ENCODE peak calls at places on chromosomes 13 and 19, in six cellular contexts. T is H54; R is COR-L47; S is stimulated activated CD4-positive, alpha-beta T cell treated with anti-CD3 and anti-CD28 coated beads, TNF-alpha, amount 100 ng/mL, for 48 hours; K is AG08395; Y is posterior cingulate gyrus. C is an unnamed sample.

GRCh38 chr19:55809381-55810058 is 22.3 kb downstream of the NLRP11 start:
- DNase-seq in T (peak; percentile 91), Y (no peak), K (no peak), R (peak; percentile 87), S (peak; percentile 3), C (peak; percentile 3)

GRCh38 chr19:45231891-45232290 is 13.3 kb downstream of the EXOC3L2 start:
- DNase-seq in S (no peak), R (no peak), T (no peak), Y (no peak), K (peak; percentile 39), C (no peak)

GRCh38 chr19:19371056-19371455 is 34.4 kb upstream of the GATAD2A start:
- DNase-seq in Y (no peak), T (no peak), R (no peak), K (no peak), S (no peak), C (no peak)

GRCh38 chr19:4060621-4061177 is 6.0 kb downstream of the ZBTB7A start:
- DNase-seq in R (no peak), Y (peak; percentile 54), T (no peak), K (no peak), S (no peak), C (no peak)

GRCh38 chr13:30020726-30021312 is 170.4 kb upstream of the UBL3 start:
- DNase-seq in R (no peak), S (no peak), Y (no peak), T (peak; percentile 16), K (peak; percentile 30), C (no peak)

GRCh38 chr13:25922373-25922772 is 129.4 kb downstream of the SHISA2 start:
- DNase-seq in S (no peak), R (no peak), T (no peak), Y (no peak), K (no peak), C (no peak)

GRCh38 chr19:52170304-52170703 is 1.1 kb downstream of the ZNF836 start:
- DNase-seq in R (no peak), Y (no peak), T (no peak), S (no peak), K (no peak), C (no peak)

GRCh38 chr19:1170938-1171754 is 2.9 kb downstream of the SBNO2 start:
- DNase-seq in Y (no peak), K (no peak), R (peak; percentile 56), S (no peak), T (no peak), C (no peak)

GRCh38 chr19:4697304-4697703 is 26.3 kb downstream of the DPP9 start:
- DNase-seq in K (no peak), T (no peak), R (no peak), S (no peak), Y (no peak), C (no peak)

GRCh38 chr19:21693399-21693798 is 74.0 kb downstream of the ZNF100 start:
- DNase-seq in R (no peak), T (no peak), K (no peak), Y (no peak), S (no peak), C (no peak)

GRCh38 chr13:45206340-45206739 is 5.5 kb upstream of the KCTD4 start:
- DNase-seq in K (peak; percentile 77), S (no peak), R (no peak), Y (no peak), T (no peak), C (peak; percentile 82)

GRCh38 chr19:8391274-8392016 is 1.3 kb downstream of the RAB11B start:
- DNase-seq in R (no peak), K (no peak), S (no peak), Y (peak; percentile 74), T (no peak), C (no peak)

GRCh38 chr19:23520441-23520840 is 125.2 kb upstream of the ZNF91 start:
- DNase-seq in K (no peak), R (no peak), Y (no peak), S (no peak), T (no peak), C (no peak)

GRCh38 chr19:54207908-54208783 is 7.5 kb downstream of the RPS9 start:
- DNase-seq in Y (peak; percentile 76), T (no peak), K (no peak), R (no peak), S (no peak), C (no peak)

GRCh38 chr19:35899547-35900214 is 659 bp downstream of the NFKBID start:
- DNase-seq in S (peak; percentile 82), Y (peak; percentile 95), R (peak; percentile 80), T (peak; percentile 94), K (peak; percentile 88), C (no peak)

GRCh38 chr19:10408511-10409291 is 5.4 kb upstream of the CDC37 start:
- DNase-seq in Y (peak; percentile 83), K (no peak), R (no peak), T (no peak), S (peak; percentile 64), C (no peak)

GRCh38 chr13:46715363-46715762 is 81.6 kb downstream of the ESD start:
- DNase-seq in S (no peak), K (no peak), R (no peak), Y (no peak), T (no peak), C (no peak)

GRCh38 chr13:113854238-113855011 is 9.5 kb downstream of the GAS6 start:
- DNase-seq in R (no peak), T (no peak), K (peak; percentile 75), S (no peak), Y (no peak), C (peak; percentile 44)

GRCh38 chr19:17078920-17079709 is 3.5 kb downstream of the MYO9B start:
- DNase-seq in Y (no peak), S (no peak), T (no peak), K (no peak), R (no peak), C (no peak)

GRCh38 chr13:25848822-25849740 is 202.7 kb downstream of the SHISA2 start:
- DNase-seq in Y (no peak), T (no peak), S (no peak), R (no peak), K (no peak), C (no peak)

GRCh38 chr13:80082396-80083096 is 258.4 kb downstream of the SPRY2 start:
- DNase-seq in T (no peak), S (no peak), R (no peak), K (peak; percentile 29), Y (no peak), C (peak; percentile 41)

GRCh38 chr19:13110099-13110610 is 6.4 kb downstream of the TRMT1 start:
- DNase-seq in R (no peak), K (no peak), S (no peak), T (no peak), Y (no peak), C (no peak)

C was measured in GM04503.